ENCODE peak calls at places on chromosomes 5 and 9, in four cellular contexts. N, Q, T and X are unnamed samples.

GRCh38 chr5:158522001-158522400 is 577.7 kb downstream of the EBF1 start:
- DNase-seq in N (no peak), Q (no peak), T (peak), X (no peak)

GRCh38 chr5:150208187-150209015 is 18.5 kb downstream of the SLC6A7 start:
- DNase-seq in T (no peak), Q (no peak), N (no peak), X (no peak)

GRCh38 chr5:180209137-180209581 is at the start of gene RASGEF1C:
- DNase-seq in T (peak), Q (peak), N (peak), X (peak)

GRCh38 chr9:93597871-93598646 is 21.7 kb downstream of the PHF2 start:
- DNase-seq in Q (no peak), N (peak), T (no peak), X (no peak)

GRCh38 chr5:100758306-100758705 is 144.8 kb downstream of the ST8SIA4 start:
- DNase-seq in T (no peak), N (no peak), Q (no peak), X (no peak)

GRCh38 chr9:137497921-137498719 is 39.0 kb upstream of the NSMF start:
- DNase-seq in N (no peak), Q (no peak), T (no peak), X (no peak)

GRCh38 chr9:122262073-122262472 is 2.6 kb downstream of the RBM18 start:
- DNase-seq in Q (no peak), T (no peak), N (no peak), X (no peak)

GRCh38 chr5:98771389-98772109 is 1.9 kb upstream of the RGMB start:
- DNase-seq in T (no peak), Q (peak), N (no peak), X (peak)

GRCh38 chr5:135465391-135466122 is 13.4 kb upstream of the TIFAB start:
- DNase-seq in T (no peak), N (peak), Q (no peak), X (no peak)

GRCh38 chr9:133701321-133701980 is 36.7 kb downstream of the SARDH start:
- DNase-seq in Q (no peak), T (no peak), N (peak), X (no peak)

GRCh38 chr5:111628901-111629300 is 116.6 kb upstream of the STARD4 start:
- DNase-seq in N (no peak), Q (no peak), T (no peak), X (no peak)

GRCh38 chr9:17627641-17628040 is 48.8 kb downstream of the SH3GL2 start:
- DNase-seq in Q (no peak), N (no peak), T (no peak), X (no peak)

GRCh38 chr5:21452429-21452828 is 1400.7 kb downstream of the CDH12 start:
- DNase-seq in N (no peak), T (no peak), Q (no peak), X (no peak)

GRCh38 chr5:10111575-10111974 is 138.1 kb downstream of the ATPSCKMT start:
- DNase-seq in T (peak), N (no peak), Q (peak), X (peak)

GRCh38 chr5:88116396-88116795 is 152.2 kb downstream of the TMEM161B start:
- DNase-seq in N (no peak), T (no peak), Q (no peak), X (no peak)

GRCh38 chr5:114055810-114056476 is 305.9 kb upstream of the KCNN2 start:
- DNase-seq in N (peak), T (no peak), Q (no peak), X (no peak)

GRCh38 chr5:175873090-175873454 is 1.7 kb downstream of the CPLX2 start:
- DNase-seq in Q (peak), T (no peak), N (no peak), X (no peak)

GRCh38 chr5:36724429-36725332 is 118.3 kb downstream of the SLC1A3 start:
- DNase-seq in Q (peak), T (peak), N (no peak), X (peak)

GRCh38 chr9:627571-627970 is 213.9 kb upstream of the DMRT1 start:
- DNase-seq in T (no peak), N (no peak), Q (no peak), X (no peak)

GRCh38 chr5:61768692-61769281 is 436.7 kb downstream of the ZSWIM6 start:
- DNase-seq in N (no peak), T (no peak), Q (peak), X (peak)

GRCh38 chr5:173532689-173533250 is 83.7 kb downstream of the BOD1 start:
- DNase-seq in Q (no peak), N (no peak), T (no peak), X (no peak)

GRCh38 chr9:4796988-4797956 is 4.5 kb downstream of the RCL1 start:
- DNase-seq in Q (no peak), T (no peak), N (no peak), X (no peak)

GRCh38 chr5:72154076-72154756 is 46.9 kb downstream of the MAP1B start:
- DNase-seq in N (no peak), Q (no peak), T (no peak), X (no peak)

GRCh38 chr9:13805566-13805965 is 508.4 kb downstream of the NFIB start:
- DNase-seq in N (no peak), Q (no peak), T (no peak), X (no peak)

GRCh38 chr5:129963359-129963758 is 59.1 kb downstream of the CHSY3 start:
- DNase-seq in T (no peak), N (no peak), Q (no peak), X (no peak)

DNA sequence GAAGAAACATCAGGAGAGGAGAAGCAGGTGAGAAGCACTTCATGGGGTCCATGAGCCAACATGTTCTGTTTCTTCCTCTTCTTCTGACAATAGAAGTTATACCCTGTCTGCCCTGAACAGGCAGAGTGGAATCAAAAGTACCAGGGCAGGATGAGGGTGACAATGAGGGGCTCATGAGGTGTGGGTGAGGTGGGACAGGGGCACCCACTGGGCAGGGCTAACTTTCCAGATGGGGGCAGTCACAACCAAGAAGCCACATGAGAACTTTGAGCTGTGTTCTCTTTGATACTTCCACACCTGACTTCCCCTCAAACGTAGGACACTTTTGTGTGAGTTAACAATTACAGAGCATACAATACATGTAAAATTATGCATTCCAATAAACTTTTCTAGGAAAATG is 92.7 kb downstream of the LHFPL2 start:
- DNase-seq in N (no peak), T (no peak), Q (no peak), X (no peak)
- TF ChIP-seq CTCF in N (no peak), T (no peak), Q (no peak), X (no peak)

DNA sequence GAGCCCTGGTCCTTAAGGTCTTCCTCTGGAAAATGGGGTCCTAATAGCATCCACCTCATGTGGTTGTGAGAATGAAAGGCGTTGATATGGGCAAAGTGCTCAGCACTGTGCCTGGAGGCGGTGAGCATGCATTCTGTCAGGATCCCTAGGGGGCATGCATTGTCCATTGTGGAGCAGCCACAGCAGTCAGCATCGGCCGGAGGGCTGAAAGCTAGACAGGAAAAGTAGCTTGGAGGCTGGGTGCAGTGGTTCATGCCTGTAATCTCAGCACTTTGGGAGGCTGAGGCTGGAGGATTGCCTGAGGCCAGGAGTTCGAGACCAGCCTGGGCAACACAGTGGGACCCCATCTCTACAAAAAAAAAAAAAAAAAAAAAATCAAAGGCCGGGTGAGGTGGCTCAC is 122.2 kb downstream of the LHX2 start:
- DNase-seq in Q (peak), N (no peak), T (no peak), X (no peak)
- TF ChIP-seq CTCF in Q (peak), N (no peak), T (peak), X (peak)

GRCh38 chr9:89922099-89922498 is 317.3 kb downstream of the GADD45G start:
- DNase-seq in Q (no peak), N (no peak), T (no peak), X (no peak)

GRCh38 chr9:89920901-89921300 is 316.1 kb downstream of the GADD45G start:
- DNase-seq in T (no peak), N (no peak), Q (no peak), X (no peak)

GRCh38 chr9:89920131-89920530 is 315.3 kb downstream of the GADD45G start:
- DNase-seq in T (no peak), Q (no peak), N (no peak), X (no peak)

GRCh38 chr9:89917861-89918260 is 313.0 kb downstream of the GADD45G start:
- DNase-seq in Q (no peak), T (no peak), N (no peak), X (no peak)

DNA sequence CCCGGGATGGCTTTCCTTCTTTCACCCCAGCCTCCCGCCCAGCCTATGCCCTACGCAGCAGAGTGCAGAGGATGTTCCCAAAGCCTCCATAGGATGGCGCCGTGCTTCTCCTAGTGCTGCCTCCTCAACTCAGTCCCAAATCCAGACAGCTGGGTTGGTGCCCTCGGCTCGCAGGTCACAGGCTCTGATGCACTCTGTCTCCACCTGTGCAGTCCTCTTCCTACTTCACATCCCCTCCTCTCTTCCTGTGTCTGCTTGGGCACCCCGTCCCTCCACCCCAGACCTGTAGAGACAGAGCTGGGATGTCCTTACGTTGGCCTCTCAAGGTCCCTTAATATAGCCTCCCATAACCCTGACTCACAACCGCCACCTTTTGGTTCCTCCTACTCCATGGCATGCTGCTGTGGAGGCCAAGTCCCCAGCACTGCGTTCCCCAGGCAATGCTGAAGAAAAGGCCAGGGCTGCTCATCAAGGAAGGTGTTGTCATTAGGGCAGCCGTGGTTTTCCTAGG is 314.4 kb downstream of the GADD45G start:
- DNase-seq in N (no peak), T (no peak), Q (peak), X (peak)
- TF ChIP-seq CTCF in N (no peak), T (peak), Q (peak), X (peak)

GRCh38 chr5:148725675-148726074 is 71.3 kb upstream of the HTR4 start:
- DNase-seq in T (no peak), Q (no peak), N (no peak), X (no peak)

GRCh38 chr5:148730955-148731898 is 76.9 kb upstream of the HTR4 start:
- DNase-seq in Q (peak), N (peak), T (peak), X (peak)

GRCh38 chr5:148730272-148730954 is 76.1 kb upstream of the HTR4 start:
- DNase-seq in N (no peak), Q (no peak), T (no peak), X (no peak)

GRCh38 chr5:148732692-148733091 is 78.4 kb upstream of the HTR4 start:
- DNase-seq in T (no peak), Q (no peak), N (no peak), X (no peak)

GRCh38 chr5:148729182-148729581 is 74.9 kb upstream of the HTR4 start:
- DNase-seq in N (no peak), T (no peak), Q (no peak), X (no peak)
- TF ChIP-seq CTCF in N (no peak), T (no peak), Q (no peak), X (no peak)

GRCh38 chr9:132166599-132166998 is 4.7 kb downstream of the NTNG2 start:
- DNase-seq in Q (no peak), T (no peak), N (no peak), X (no peak)
- TF ChIP-seq CTCF in Q (no peak), T (no peak), N (no peak), X (peak)